ENCODE peak calls at places on chromosome 19, in ten cellular contexts. W is lower lobe of right lung; T is left lung; R is cardiac muscle cell; Z is psoas muscle; C is CD8-positive, alpha-beta T cell; L is brain microvascular endothelial cell; H is SK-N-SH; M is H9; J is sigmoid colon. X is an unnamed sample.
A peak's percentile ranks its signal among the peaks of the same experiment; 100 is the strongest.

GRCh38 chr19:32581704-32582164 is 744 bp downstream of the PDCD5 start:
- DNase-seq in Z (peak; percentile 21), J (no peak), T (no peak), H (peak; percentile 55), C (no peak), L (peak; percentile 36), W (peak; percentile 49), M (peak; percentile 31), R (peak; percentile 45), X (peak; percentile 43)

GRCh38 chr19:27964165-27964564 is 1248.8 kb downstream of the UQCRFS1 start:
- DNase-seq in R (no peak), T (no peak), C (no peak), L (no peak), M (no peak), J (no peak), Z (no peak), H (no peak), W (no peak), X (peak; percentile 39)

GRCh38 chr19:35349614-35350521 is 2.2 kb downstream of the FFAR1 start:
- DNase-seq in L (no peak), Z (no peak), H (no peak), T (no peak), M (peak; percentile 20), W (peak; percentile 37), R (no peak), C (no peak), J (peak; percentile 57), X (no peak)

GRCh38 chr19:33214621-33215020 is 11.0 kb downstream of the SLC7A10 start:
- DNase-seq in C (no peak), H (peak; percentile 65), Z (no peak), L (peak; percentile 24), R (peak; percentile 59), M (peak; percentile 79), J (no peak), W (no peak), T (no peak), X (peak; percentile 19)

GRCh38 chr19:7636691-7637373 is at the start of gene STXBP2:
- DNase-seq in H (peak; percentile 73), M (peak; percentile 91), C (peak; percentile 95), J (no peak), Z (peak; percentile 55), W (peak; percentile 90), T (peak; percentile 85), L (no peak), R (peak; percentile 70), X (no peak)

GRCh38 chr19:54255105-54255775 is 1.8 kb downstream of the LILRB5 start:
- DNase-seq in M (peak; percentile 33), J (peak; percentile 54), T (no peak), R (no peak), H (no peak), Z (no peak), W (no peak), L (no peak), C (no peak), X (no peak)

GRCh38 chr19:55620410-55620809 is 4.0 kb downstream of the ZNF784 start:
- DNase-seq in W (no peak), H (no peak), M (no peak), Z (no peak), T (no peak), C (no peak), J (no peak), L (no peak), R (no peak), X (no peak)

GRCh38 chr19:46373573-46374359 is 26.9 kb downstream of the PPP5C start:
- DNase-seq in T (peak; percentile 90), L (peak; percentile 68), Z (peak; percentile 69), J (peak; percentile 87), M (peak; percentile 89), C (no peak), W (peak; percentile 93), R (no peak), H (peak; percentile 80), X (no peak)

GRCh38 chr19:58304255-58304654 is 922 bp upstream of the ERVK3-1 start:
- DNase-seq in J (no peak), L (no peak), H (no peak), C (no peak), R (no peak), M (no peak), Z (no peak), T (no peak), W (no peak), X (no peak)

GRCh38 chr19:29400917-29401711 is 124.7 kb upstream of the VSTM2B start:
- DNase-seq in H (no peak), Z (no peak), C (no peak), M (no peak), R (no peak), L (no peak), J (no peak), T (no peak), W (no peak), X (no peak)

GRCh38 chr19:12647490-12648071 is 19.0 kb downstream of the MAN2B1 start:
- DNase-seq in J (peak; percentile 83), W (peak; percentile 79), R (no peak), Z (peak; percentile 71), L (peak; percentile 16), M (peak; percentile 92), T (peak; percentile 71), C (no peak), H (peak; percentile 88), X (peak; percentile 19)

DNA sequence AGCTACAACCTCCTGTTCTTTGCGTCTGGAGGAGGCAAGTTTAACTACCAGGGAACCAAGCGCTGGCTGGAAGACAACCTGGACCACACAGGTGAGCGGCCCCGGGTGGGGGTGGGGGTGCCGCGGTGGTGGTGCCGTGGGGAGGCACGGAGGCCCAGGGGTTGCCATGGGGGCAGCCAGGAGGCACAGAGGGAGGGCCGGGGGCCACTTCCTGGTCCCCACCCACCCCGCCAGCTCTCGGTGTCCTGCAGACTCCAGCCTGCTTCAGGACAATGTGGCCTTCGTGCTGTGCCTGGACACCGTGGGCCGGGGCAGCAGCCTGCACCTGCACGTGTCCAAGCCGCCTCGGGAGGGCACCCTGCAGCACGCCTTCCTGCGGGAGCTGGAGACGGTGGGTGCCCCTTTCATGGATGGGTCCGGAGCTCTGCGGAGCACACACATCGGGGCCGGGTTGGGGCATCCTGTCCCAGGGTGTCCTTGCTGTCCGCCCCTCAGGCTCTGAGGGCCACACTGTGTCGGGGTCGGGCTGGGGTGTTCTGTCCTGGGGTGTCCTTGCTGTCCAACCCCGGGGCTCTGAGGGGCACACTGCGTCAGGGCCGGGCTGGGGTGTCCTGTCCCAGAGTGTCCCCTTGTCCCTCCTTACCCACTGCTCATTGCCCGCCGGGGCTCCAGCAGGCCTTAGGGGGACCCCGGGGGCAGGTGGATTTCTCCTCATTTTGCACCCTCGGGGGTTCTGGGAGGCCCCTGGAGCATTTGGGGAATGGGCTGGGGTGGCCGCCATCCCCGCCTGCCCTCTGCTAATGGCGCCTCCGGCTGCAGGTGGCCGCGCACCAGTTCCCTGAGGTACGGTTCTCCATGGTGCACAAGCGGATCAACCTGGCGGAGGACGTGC is 18.3 kb downstream of the NCLN start:
- DNase-seq in Z (no peak), T (no peak), M (no peak), L (no peak), R (no peak), C (no peak), J (no peak), H (no peak), W (no peak), X (no peak)
- H3K27ac ChIP-seq in Z (no peak overlapping the region), T (no peak overlapping the region), M (no peak overlapping the region), L (no peak overlapping the region), R (no peak overlapping the region), C (no peak overlapping the region), J (no peak overlapping the region), H (no peak overlapping the region), W (no peak overlapping the region), X (no peak overlapping the region)

DNA sequence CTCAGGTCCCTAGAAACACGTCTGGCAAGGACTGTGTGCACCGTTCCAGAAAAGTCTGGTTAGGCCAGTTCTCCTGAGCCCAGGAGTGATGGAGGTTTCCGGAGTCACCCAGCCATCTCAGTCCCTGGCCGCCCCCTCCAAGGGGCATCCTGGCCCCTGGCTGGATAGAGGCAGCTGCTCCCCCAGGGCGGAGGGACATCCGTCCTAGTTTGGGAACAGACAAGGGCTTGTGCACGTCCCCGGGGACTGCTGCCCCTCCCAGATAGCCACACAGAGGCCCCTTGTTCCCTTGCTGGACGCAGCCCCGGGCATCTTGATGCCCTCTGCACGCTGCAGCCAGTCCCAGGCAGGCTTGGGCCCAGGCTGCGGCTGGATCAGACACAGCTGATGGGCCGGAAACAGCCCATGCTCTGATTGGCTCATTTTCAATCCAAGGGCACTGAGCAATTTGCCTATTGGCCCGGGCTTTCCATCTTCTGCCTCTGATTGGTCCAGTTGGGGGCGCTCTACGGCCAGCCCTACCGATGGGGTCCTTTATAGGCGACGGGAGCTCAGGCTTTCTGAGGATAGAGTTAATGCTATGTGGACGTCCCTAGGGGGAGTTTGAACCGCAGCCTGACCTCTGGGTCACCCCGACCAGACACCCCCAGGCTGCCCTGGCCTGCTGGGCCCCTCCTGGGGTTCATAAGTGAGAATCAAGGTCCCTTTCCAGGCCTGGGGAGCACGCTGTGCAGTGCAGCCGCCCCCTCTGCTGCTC is 3.7 kb downstream of the S1PR2 start:
- DNase-seq in W (no peak), T (no peak), L (no peak), M (peak; percentile 55), J (peak; percentile 88), R (no peak), Z (peak; percentile 32), C (no peak), H (peak; percentile 74), X (no peak)
- TF ChIP-seq CTCF in W (peak; percentile 13), T (no peak), L (peak; percentile 19), M (peak; percentile 41), J (no peak), R (no peak), Z (no peak), C (no peak), H (peak; percentile 26), X (peak; percentile 26)

DNA sequence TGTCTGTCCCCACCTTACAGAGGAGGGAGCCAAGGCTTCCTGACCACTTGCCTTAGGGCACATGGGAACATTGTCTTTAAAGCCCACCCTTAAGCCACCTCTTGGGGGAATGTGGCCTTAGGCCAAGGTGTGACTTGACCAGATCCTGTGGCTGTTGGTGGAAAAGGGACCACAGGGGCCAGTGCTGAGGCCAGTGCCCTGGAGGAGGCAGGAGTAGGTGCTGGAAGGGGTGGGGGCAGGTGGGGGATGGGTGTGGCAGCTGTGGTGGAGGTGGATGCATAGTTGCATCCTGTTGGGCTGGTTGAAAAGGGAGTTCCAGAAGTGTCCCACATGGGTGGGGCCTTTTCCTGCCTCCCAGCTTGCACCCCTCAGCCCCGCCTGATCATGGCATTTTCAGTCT is 44.8 kb downstream of the DNM2 start:
- DNase-seq in Z (no peak), L (no peak), T (no peak), W (no peak), M (no peak), R (no peak), J (no peak), C (no peak), H (no peak), X (no peak)
- H3K27ac ChIP-seq in Z (no peak overlapping the region), L (no peak overlapping the region), T (peak overlapping the region; percentile 7), W (peak overlapping the region; percentile 68), M (no peak overlapping the region), R (no peak overlapping the region), J (no peak overlapping the region), C (peak overlapping the region; percentile 42), H (no peak overlapping the region), X (no peak overlapping the region)

DNA sequence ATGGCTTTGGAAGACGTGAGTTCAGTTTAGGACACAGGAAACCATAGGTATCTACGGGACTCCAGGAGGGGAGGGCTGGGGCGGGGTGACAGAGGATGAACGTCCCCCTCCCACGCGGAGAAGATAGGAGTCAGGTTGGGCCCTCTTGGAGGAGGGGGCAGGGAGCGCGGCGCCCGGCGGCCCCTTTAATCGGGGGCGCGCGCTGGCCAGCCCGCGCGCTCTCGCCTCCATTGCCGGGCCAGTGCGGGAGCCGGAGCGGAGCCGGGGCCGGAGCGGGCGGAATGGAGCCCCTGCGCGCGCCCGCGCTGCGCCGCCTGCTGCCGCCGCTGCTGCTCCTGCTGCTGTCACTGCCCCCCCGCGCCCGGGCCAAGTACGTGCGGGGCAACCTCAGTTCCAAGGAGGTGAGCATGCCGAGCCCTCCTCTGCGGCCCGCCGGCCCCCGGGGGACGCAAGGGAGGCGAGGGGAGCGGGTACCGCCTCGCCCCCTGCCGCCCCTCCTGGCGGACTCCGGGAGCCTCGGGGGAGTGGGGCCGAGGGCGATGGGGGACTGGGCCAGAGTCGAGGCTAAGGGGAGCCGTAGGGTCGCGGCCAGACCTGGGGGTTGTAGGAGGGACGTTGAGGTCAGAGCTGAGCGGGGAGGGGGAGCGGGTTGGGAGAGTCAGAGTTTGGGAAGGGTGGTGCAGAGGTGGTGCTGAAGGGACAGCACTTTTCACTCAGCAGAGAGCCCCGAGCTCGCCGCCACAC is at the start of gene TMEM145:
- DNase-seq in R (peak; percentile 84), J (no peak), C (no peak), M (peak; percentile 73), L (no peak), H (peak; percentile 97), W (no peak), Z (peak; percentile 47), T (no peak), X (peak; percentile 36)
- TF ChIP-seq CTCF in R (peak; percentile 21), J (no peak), C (no peak), M (peak; percentile 30), L (peak; percentile 46), H (peak; percentile 26), W (no peak), Z (no peak), T (no peak), X (no peak)